ENCODE peak calls at places on chromosomes 13 and 19, in four cellular contexts. B is T-helper 1 cell; Q is naive thymus-derived CD4-positive, alpha-beta T cell; X is activated CD4-positive, alpha-beta T cell treated with anti-CD3 and anti-CD28 coated beads, Interleukin-2, amount 50 U/mL, for 48 hours. G is an unnamed sample.

GRCh38 chr19:2385053-2385721 is 25.1 kb downstream of the TMPRSS9 start:
- DNase-seq in X (no peak), B (no peak), Q (peak; percentile 10), G (no peak)

GRCh38 chr19:6101291-6101690 is 9.0 kb downstream of the RFX2 start:
- DNase-seq in X (no peak), Q (no peak), B (no peak), G (no peak)

GRCh38 chr13:45331123-45331619 is 9.8 kb downstream of the TPT1 start:
- DNase-seq in Q (no peak), B (no peak), X (no peak), G (no peak)

GRCh38 chr13:26036383-26036782 is 15.4 kb downstream of the SHISA2 start:
- DNase-seq in Q (no peak), B (no peak), X (no peak), G (no peak)

GRCh38 chr13:72694314-72694713 is 33.1 kb downstream of the MZT1 start:
- DNase-seq in Q (no peak), B (no peak), X (no peak), G (no peak)

GRCh38 chr13:107339209-107339608 is 771.3 kb upstream of the ARGLU1 start:
- DNase-seq in X (no peak), B (no peak), Q (no peak), G (no peak)

GRCh38 chr19:2462635-2463421 is 6.1 kb upstream of the LMNB2 start:
- DNase-seq in X (no peak), Q (no peak), B (no peak), G (no peak)

GRCh38 chr19:20278342-20278741 is 111.3 kb downstream of the ZNF486 start:
- DNase-seq in Q (peak; percentile 65), B (no peak), X (no peak), G (no peak)

GRCh38 chr13:67967031-67967430 is 736.9 kb upstream of the PCDH9 start:
- DNase-seq in X (no peak), B (no peak), Q (no peak), G (no peak)

GRCh38 chr13:107753286-107753685 is 462.1 kb downstream of the LIG4 start:
- DNase-seq in Q (no peak), X (no peak), B (no peak), G (no peak)

GRCh38 chr13:36666482-36667264 is 7.1 kb upstream of the SERTM1 start:
- DNase-seq in Q (no peak), B (no peak), X (no peak), G (no peak)

GRCh38 chr19:8589177-8589714 is 12.0 kb upstream of the MYO1F start:
- DNase-seq in X (no peak), Q (no peak), B (no peak), G (no peak)

GRCh38 chr19:34274284-34274826 is 20.0 kb downstream of the GARRE1 start:
- DNase-seq in X (no peak), Q (no peak), B (no peak), G (no peak)

GRCh38 chr13:101611491-101612475 is 159.3 kb downstream of the ITGBL1 start:
- DNase-seq in X (no peak), Q (no peak), B (no peak), G (no peak)

GRCh38 chr19:1860133-1860775 is 3.1 kb downstream of the KLF16 start:
- DNase-seq in X (peak; percentile 58), Q (peak; percentile 77), B (peak; percentile 59), G (no peak)

GRCh38 chr19:30074741-30075460 is 132.9 kb downstream of the URI1 start:
- DNase-seq in Q (no peak), X (no peak), B (no peak), G (no peak)

GRCh38 chr13:57665471-57665870 is 33.9 kb downstream of the PCDH17 start:
- DNase-seq in Q (no peak), X (no peak), B (no peak), G (no peak)

GRCh38 chr19:50206191-50206590 is 2.8 kb downstream of the MYH14 start:
- DNase-seq in Q (no peak), B (no peak), X (no peak), G (no peak)

GRCh38 chr13:99974296-99974938 is 2.9 kb upstream of the ZIC5 start:
- DNase-seq in B (no peak), Q (no peak), X (no peak), G (no peak)

GRCh38 chr13:79227418-79227817 is 178.6 kb downstream of the RBM26 start:
- DNase-seq in Q (no peak), B (no peak), X (no peak), G (no peak)

GRCh38 chr13:44770951-44771350 is 194.8 kb upstream of the TSC22D1 start:
- DNase-seq in B (no peak), X (no peak), Q (no peak), G (no peak)

GRCh38 chr13:47858042-47858677 is 142.9 kb downstream of the SUCLA2 start:
- DNase-seq in Q (no peak), B (no peak), X (no peak), G (no peak)

GRCh38 chr13:98845726-98846125 is 93.3 kb upstream of the SLC15A1 start:
- DNase-seq in B (no peak), X (no peak), Q (no peak), G (no peak)

GRCh38 chr19:7900931-7901330 is 2.7 kb upstream of the MAP2K7 start:
- DNase-seq in X (no peak), B (no peak), Q (no peak), G (no peak)

GRCh38 chr13:24208314-24208713 is 47.8 kb downstream of the SPATA13 start:
- DNase-seq in X (no peak), B (no peak), Q (no peak), G (no peak)

GRCh38 chr13:52882803-52883202 is 34.4 kb upstream of the PCDH8 start:
- DNase-seq in Q (no peak), B (no peak), X (no peak), G (no peak)

GRCh38 chr19:33064117-33064777 is 441 bp downstream of the RHPN2 start:
- DNase-seq in Q (peak; percentile 6), B (no peak), X (peak; percentile 32), G (no peak)

GRCh38 chr19:50167314-50167721 is 4.2 kb upstream of the IZUMO2 start:
- DNase-seq in X (no peak), Q (no peak), B (no peak), G (no peak)